ENCODE peak calls at places on chromosomes 12 and 14, in five cellular contexts. B is esophagus muscularis mucosa, E is fibroblast of pulmonary artery, P is upper lobe of right lung, X is left ventricle myocardium inferior. V is an unnamed sample.

GRCh38 chr14:35470775-35471174 is 63.2 kb upstream of the INSM2 start:
- DNase-seq in X (no peak), P (no peak), B (no peak), E (peak; percentile 53), V (no peak)

GRCh38 chr14:23323838-23324454 is 2.7 kb downstream of the PABPN1 start:
- DNase-seq in X (no peak), B (no peak), P (no peak), E (no peak), V (no peak)

GRCh38 chr12:88036368-88036965 is 7.3 kb upstream of the C12orf50 start:
- DNase-seq in E (peak; percentile 36), X (no peak), P (no peak), B (no peak), V (no peak)

GRCh38 chr12:112163056-112163455 is 37.7 kb downstream of the TRAFD1 start:
- DNase-seq in E (no peak), X (no peak), P (no peak), B (no peak), V (no peak)

GRCh38 chr12:91577586-91578539 is 395.2 kb upstream of the DCN start:
- DNase-seq in E (peak; percentile 51), B (no peak), X (no peak), P (no peak), V (no peak)

GRCh38 chr14:69493791-69494190 is 9.3 kb downstream of the PLEKHD1 start:
- DNase-seq in B (no peak), P (no peak), E (no peak), X (no peak), V (no peak)

GRCh38 chr14:76133103-76133502 is 18.6 kb upstream of the GPATCH2L start:
- DNase-seq in E (peak; percentile 53), B (no peak), P (no peak), X (no peak), V (peak; percentile 30)

GRCh38 chr12:74111688-74112360 is 425.8 kb upstream of the ATXN7L3B start:
- DNase-seq in X (no peak), E (peak; percentile 4), P (peak; percentile 34), B (no peak), V (no peak)

GRCh38 chr12:10113085-10113484 is 14.3 kb upstream of the CLEC1A start:
- DNase-seq in B (no peak), P (no peak), E (no peak), X (no peak), V (no peak)

GRCh38 chr12:120474092-120474960 is 4.8 kb upstream of the SRSF9 start:
- DNase-seq in X (no peak), B (no peak), P (no peak), E (peak; percentile 65), V (no peak)

GRCh38 chr14:34257505-34257904 is 204.5 kb downstream of the SPTSSA start:
- DNase-seq in X (no peak), E (no peak), B (no peak), P (no peak), V (no peak)

GRCh38 chr12:92953747-92954146 is 24.7 kb upstream of the EEA1 start:
- DNase-seq in X (no peak), P (no peak), B (no peak), E (no peak), V (no peak)
- TF ChIP-seq CTCF in X (no peak), P (no peak), B (no peak), E (no peak), V (no peak)

GRCh38 chr12:42590324-42590934 is 883 bp upstream of the PRICKLE1 start:
- DNase-seq in B (peak; percentile 92), X (peak; percentile 21), P (no peak), E (no peak), V (no peak)

GRCh38 chr12:42588308-42588836 is 1.2 kb downstream of the PRICKLE1 start:
- DNase-seq in X (no peak), B (peak; percentile 45), P (no peak), E (no peak), V (no peak)

GRCh38 chr12:42587564-42588307 is 1.8 kb downstream of the PRICKLE1 start:
- DNase-seq in X (no peak), B (peak; percentile 66), E (no peak), P (no peak), V (no peak)

GRCh38 chr12:42589465-42590323 is at the start of gene PRICKLE1:
- DNase-seq in B (no peak), P (peak; percentile 75), E (peak; percentile 58), X (peak; percentile 40), V (no peak)

DNA sequence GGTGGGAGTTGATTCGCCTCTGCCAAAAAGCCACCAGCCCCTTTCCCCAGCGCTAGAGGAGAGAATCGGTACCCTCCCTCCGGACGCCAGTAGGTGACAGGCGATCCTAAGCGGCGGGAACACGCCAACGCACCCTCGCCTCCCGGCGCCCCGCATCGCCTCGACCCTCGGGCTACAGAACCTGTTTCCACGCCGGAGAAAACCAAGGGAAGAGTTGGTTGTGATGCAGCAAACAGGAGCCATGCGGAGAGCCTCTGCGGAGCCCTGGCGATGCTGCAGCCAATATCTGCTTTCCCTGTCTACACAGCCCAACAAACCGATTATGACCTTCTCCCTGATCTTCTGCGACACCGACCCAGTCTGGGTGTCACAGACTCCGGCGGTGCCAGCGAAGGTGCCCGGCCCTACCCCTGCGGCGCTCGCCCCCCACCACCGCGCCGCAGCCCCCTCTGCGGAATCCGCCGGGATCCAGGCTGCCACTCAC is 523 bp downstream of the PRICKLE1 start:
- DNase-seq in X (peak; percentile 34), P (peak; percentile 73), B (peak; percentile 91), E (peak; percentile 38), V (no peak)
- TF ChIP-seq CTCF in X (peak; percentile 70), P (peak; percentile 51), B (peak; percentile 48), E (peak; percentile 53), V (peak; percentile 68)

GRCh38 chr12:53499261-53500118 is at the start of gene MAP3K12:
- DNase-seq in X (peak; percentile 68), B (peak; percentile 94), E (peak; percentile 75), P (peak; percentile 83), V (no peak)
- TF ChIP-seq CTCF in X (no peak), B (no peak), E (no peak), P (no peak), V (no peak)

DNA sequence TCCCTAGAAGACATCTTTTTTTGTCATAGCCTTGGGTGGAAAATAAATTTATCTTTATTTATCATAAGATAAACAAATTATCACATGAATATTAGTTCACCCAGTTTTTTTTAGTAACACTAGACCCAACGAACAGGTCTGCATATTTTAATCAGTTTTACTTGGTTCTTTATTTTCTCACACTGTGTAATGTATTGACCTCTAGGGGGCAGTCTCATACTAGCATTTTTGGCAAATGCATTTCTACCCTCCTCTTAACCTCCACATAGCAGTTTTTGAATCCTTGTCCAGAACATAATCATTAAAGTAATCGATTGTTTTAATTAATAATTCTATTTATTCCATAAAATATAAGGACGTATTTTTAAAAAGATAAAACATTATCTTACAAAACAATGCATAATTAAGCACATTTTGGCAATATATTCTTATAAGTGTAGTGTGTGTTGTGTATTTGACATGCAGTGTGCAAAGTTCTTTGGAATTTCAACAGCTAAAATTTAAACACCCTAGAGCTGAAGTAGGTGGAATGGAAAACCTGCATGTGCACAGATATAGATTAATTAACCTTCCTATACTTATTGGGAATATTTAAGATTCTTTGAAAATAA is 31.6 kb upstream of the PTPRQ start:
- DNase-seq in E (peak; percentile 76), X (no peak), B (no peak), P (no peak), V (no peak)
- TF ChIP-seq CTCF in E (peak; percentile 74), X (peak; percentile 85), B (peak; percentile 73), P (peak; percentile 85), V (peak; percentile 86)

GRCh38 chr14:92353447-92353846 is 30.5 kb downstream of the SLC24A4 start:
- DNase-seq in E (no peak), P (no peak), X (no peak), B (no peak), V (no peak)

GRCh38 chr14:92351750-92352149 is 28.8 kb downstream of the SLC24A4 start:
- DNase-seq in B (no peak), X (no peak), P (no peak), E (no peak), V (no peak)

GRCh38 chr14:92348154-92348553 is 25.2 kb downstream of the SLC24A4 start:
- DNase-seq in E (no peak), P (no peak), B (no peak), X (no peak), V (no peak)

GRCh38 chr14:92356677-92357076 is 33.7 kb downstream of the SLC24A4 start:
- DNase-seq in B (no peak), P (no peak), X (no peak), E (no peak), V (no peak)

GRCh38 chr14:92352158-92352985 is 29.4 kb downstream of the SLC24A4 start:
- DNase-seq in X (no peak), B (no peak), P (no peak), E (peak; percentile 13), V (no peak)
- TF ChIP-seq CTCF in X (no peak), B (no peak), P (peak; percentile 37), E (peak; percentile 14), V (peak; percentile 31)

GRCh38 chr14:90815817-90816662 is at the start of gene TTC7B:
- DNase-seq in X (peak; percentile 62), B (no peak), E (peak; percentile 44), P (peak; percentile 76), V (no peak)
- TF ChIP-seq CTCF in X (peak; percentile 37), B (peak; percentile 41), E (no peak), P (no peak), V (peak; percentile 36)

V was measured in osteocyte.